ENCODE peak calls at places on chromosomes 2 and 18, in six cellular contexts. H, A, T, O, Y and C are unnamed samples.

GRCh38 chr2:219539295-219539788 is 4.3 kb downstream of the CHPF start:
- DNase-seq in O (no peak), Y (no peak), T (no peak), H (no peak), A (no peak), C (no peak)

GRCh38 chr18:46320297-46320696 is 216.1 kb downstream of the HAUS1 start:
- DNase-seq in H (no peak), T (no peak), A (no peak), O (no peak), Y (peak; percentile 35), C (no peak)

GRCh38 chr2:12177052-12177994 is 430.9 kb downstream of the LPIN1 start:
- DNase-seq in O (no peak), T (peak; percentile 14), Y (peak; percentile 89), H (peak; percentile 62), A (no peak), C (no peak)

GRCh38 chr2:65390134-65390533 is 42.3 kb downstream of the SPRED2 start:
- DNase-seq in H (no peak), A (no peak), T (no peak), Y (no peak), O (no peak), C (no peak)

GRCh38 chr2:13681936-13682335 is 950.6 kb upstream of the LRATD1 start:
- DNase-seq in O (no peak), T (no peak), A (no peak), Y (no peak), H (no peak), C (no peak)

GRCh38 chr2:33313039-33313438 is 163.4 kb upstream of the RASGRP3 start:
- DNase-seq in O (no peak), H (no peak), Y (no peak), A (no peak), T (no peak), C (no peak)

GRCh38 chr2:197495433-197496134 is 4.1 kb downstream of the HSPD1 start:
- DNase-seq in O (no peak), T (no peak), A (no peak), H (no peak), Y (no peak), C (no peak)

GRCh38 chr2:10478916-10479315 is 30.8 kb upstream of the ODC1 start:
- DNase-seq in O (no peak), Y (no peak), H (no peak), A (no peak), T (no peak), C (no peak)

GRCh38 chr2:66481100-66481549 is 46.2 kb downstream of the MEIS1 start:
- DNase-seq in A (peak; percentile 14), O (no peak), H (no peak), T (peak; percentile 22), Y (peak; percentile 60), C (peak; percentile 78)

GRCh38 chr2:51971136-51971535 is 939.2 kb upstream of the NRXN1 start:
- DNase-seq in Y (no peak), H (no peak), O (no peak), A (no peak), T (no peak), C (no peak)

GRCh38 chr18:48781990-48782368 is 168.8 kb downstream of the SMAD7 start:
- DNase-seq in H (peak; percentile 22), A (no peak), O (no peak), T (no peak), Y (no peak), C (no peak)

GRCh38 chr2:54704688-54705605 is 18.5 kb upstream of the EML6 start:
- DNase-seq in A (no peak), T (peak; percentile 74), Y (no peak), O (peak; percentile 42), H (peak; percentile 76), C (peak; percentile 65)

GRCh38 chr2:226837787-226838603 is 2.1 kb downstream of the RHBDD1 start:
- DNase-seq in Y (peak; percentile 56), O (no peak), H (no peak), T (no peak), A (no peak), C (no peak)

GRCh38 chr2:48400553-48401179 is 129.3 kb upstream of the STON1 start:
- DNase-seq in A (no peak), H (no peak), T (no peak), Y (no peak), O (no peak), C (no peak)

GRCh38 chr2:186641807-186642321 is 52.0 kb upstream of the FAM171B start:
- DNase-seq in A (peak; percentile 45), H (peak; percentile 75), O (peak; percentile 50), Y (peak; percentile 33), T (peak; percentile 79), C (peak; percentile 69)

GRCh38 chr2:157363612-157364101 is 38.0 kb upstream of the ERMN start:
- DNase-seq in T (no peak), A (no peak), Y (no peak), O (no peak), H (no peak), C (no peak)

GRCh38 chr2:211132586-211132985 is 576.2 kb downstream of the CPS1 start:
- DNase-seq in T (no peak), H (no peak), O (no peak), A (no peak), Y (no peak), C (no peak)

GRCh38 chr18:68034293-68034692 is 517.8 kb upstream of the DSEL start:
- DNase-seq in A (no peak), H (no peak), T (no peak), Y (no peak), O (no peak), C (no peak)

GRCh38 chr2:36408198-36408703 is 52.7 kb downstream of the CRIM1 start:
- DNase-seq in H (no peak), O (no peak), A (no peak), Y (no peak), T (peak; percentile 45), C (peak; percentile 67)

GRCh38 chr2:41950440-41950960 is 97.3 kb upstream of the PKDCC start:
- DNase-seq in Y (no peak), T (no peak), A (no peak), O (no peak), H (no peak), C (peak; percentile 35)

GRCh38 chr2:204982303-204982702 is 437.0 kb downstream of the PARD3B start:
- DNase-seq in A (no peak), T (peak; percentile 2), H (no peak), O (no peak), Y (peak; percentile 8), C (peak; percentile 24)

GRCh38 chr2:112843836-112844235 is 7.3 kb upstream of the IL1B start:
- DNase-seq in H (no peak), O (no peak), T (no peak), Y (no peak), A (no peak), C (no peak)

GRCh38 chr18:59057969-59058368 is 81.7 kb upstream of the SEC11C start:
- DNase-seq in Y (no peak), O (no peak), A (no peak), T (no peak), H (no peak), C (no peak)

GRCh38 chr2:9752441-9753275 is 90.6 kb upstream of the TAF1B start:
- DNase-seq in A (no peak), O (peak; percentile 81), Y (peak; percentile 65), H (peak; percentile 23), T (peak; percentile 89), C (no peak)

GRCh38 chr2:201500534-201500933 is 49.0 kb downstream of the STRADB start:
- DNase-seq in H (no peak), A (no peak), O (no peak), Y (no peak), T (no peak), C (no peak)
- TF ChIP-seq REST in H (no peak), A (no peak), O (no peak), Y (no peak), T (no peak), C (no peak)

GRCh38 chr2:25448808-25449207 is 107.1 kb upstream of the DNMT3A start:
- DNase-seq in Y (no peak), H (no peak), T (no peak), A (no peak), O (no peak), C (no peak)

GRCh38 chr2:25454824-25455611 is 113.3 kb upstream of the DNMT3A start:
- DNase-seq in T (no peak), A (no peak), Y (no peak), H (peak; percentile 50), O (no peak), C (no peak)

DNA sequence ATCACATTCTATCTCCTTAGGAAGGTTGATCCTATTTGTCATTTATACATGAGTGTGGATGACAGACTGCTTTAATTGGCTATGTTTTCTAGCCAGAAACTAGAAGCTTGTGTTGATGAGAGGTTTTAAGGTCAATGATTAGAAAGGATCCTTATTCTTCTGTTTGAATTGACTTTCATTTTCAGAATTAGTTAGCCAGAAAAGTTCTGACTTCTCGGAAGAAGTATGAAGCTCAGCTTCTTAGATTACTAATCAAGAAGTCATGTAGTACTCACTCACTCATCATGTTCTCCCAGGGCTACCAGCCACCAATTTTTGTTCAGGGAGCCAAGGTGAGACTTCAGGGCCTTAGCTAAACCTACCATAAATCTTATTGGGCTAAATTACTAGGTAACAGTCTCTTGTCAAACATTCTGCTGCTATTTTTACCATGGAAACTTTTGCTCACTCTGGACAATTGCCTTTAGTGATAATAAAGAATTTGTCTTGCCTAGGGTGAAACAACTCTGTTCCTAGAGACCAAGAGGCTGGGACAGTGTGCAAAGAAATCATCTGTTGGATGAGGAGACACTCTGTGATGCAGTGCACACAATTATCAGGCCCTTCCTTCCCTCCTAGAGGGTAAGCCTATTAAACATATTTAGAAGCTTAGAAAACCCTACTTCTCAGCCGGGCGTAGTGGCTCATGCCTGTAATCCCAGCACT is 111.6 kb upstream of the DNMT3A start:
- DNase-seq in O (no peak), Y (no peak), T (no peak), A (no peak), H (no peak), C (no peak)
- TF ChIP-seq REST in O (no peak), Y (no peak), T (no peak), A (no peak), H (no peak), C (no peak)

DNA sequence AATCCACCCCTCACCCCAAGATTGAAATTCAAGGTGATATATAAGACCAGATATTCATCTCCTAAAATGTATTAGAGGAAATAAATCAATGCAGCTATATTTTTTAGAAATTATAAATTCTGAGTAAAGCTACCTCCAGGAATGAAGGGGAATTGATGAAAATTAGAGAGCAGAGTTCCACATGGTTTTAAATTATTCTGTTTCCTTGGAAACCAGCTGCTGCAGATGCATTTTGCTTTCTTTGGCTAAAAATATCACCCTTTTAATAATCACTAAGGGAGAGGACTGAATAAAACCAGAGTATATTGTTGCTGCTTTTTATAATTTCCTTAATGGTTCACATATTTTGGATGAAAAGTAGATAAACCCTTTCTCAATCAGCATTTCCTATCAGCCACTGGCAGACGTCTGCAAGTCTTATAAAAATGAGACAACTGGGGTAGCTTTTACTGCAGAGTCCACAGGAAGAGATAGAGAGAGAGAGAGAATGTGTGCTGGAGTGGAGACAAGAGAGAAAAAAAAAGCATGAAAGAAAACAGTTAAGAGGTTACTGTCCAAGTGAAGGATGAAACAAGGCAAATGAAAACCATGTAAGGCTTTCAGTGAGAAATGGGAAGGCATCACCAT is 2.0 kb downstream of the CSRNP3 start:
- DNase-seq in T (no peak), O (no peak), Y (no peak), H (no peak), A (no peak), C (no peak)
- TF ChIP-seq REST in T (no peak), O (no peak), Y (no peak), H (no peak), A (no peak), C (no peak)

DNA sequence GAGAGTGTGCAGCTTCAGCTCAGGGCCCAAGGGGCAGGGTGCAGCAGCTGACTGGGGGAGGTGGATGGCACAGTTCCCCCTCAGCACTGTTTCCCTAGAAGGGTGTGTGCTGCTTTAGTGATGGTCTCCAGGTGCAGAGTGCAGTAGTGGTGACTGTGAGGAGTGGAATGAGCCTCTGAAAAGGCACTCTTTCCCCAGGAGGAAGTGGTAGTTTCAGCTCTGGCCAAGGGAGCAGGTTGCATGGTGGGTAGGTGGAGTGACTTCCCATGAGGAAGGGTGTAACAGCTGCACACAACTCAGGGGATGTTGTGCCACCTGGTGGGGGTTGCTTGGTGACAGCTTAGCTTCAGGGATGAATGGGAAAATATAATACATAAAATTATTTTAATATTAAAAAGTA is 251.5 kb upstream of the NXPH2 start:
- DNase-seq in Y (no peak), O (peak; percentile 48), T (peak; percentile 8), H (peak; percentile 35), A (peak; percentile 40), C (peak; percentile 34)
- TF ChIP-seq REST in Y (no peak), O (no peak), T (no peak), H (no peak), A (no peak), C (no peak)